ENCODE peak calls at places on chromosomes 6 and 20, in ten cellular contexts. I is lower lobe of right lung, W is Peyer's patch, U is psoas muscle, N is spleen, J is cardiac muscle cell, H is colonic mucosa, S is mammary epithelial cell, Q is heart left ventricle, Z is DND-41. O is an unnamed sample. For H3K4me1, the result is how much of the 10 kb centered on the place peaks cover.

GRCh38 chr6:106974337-106974998 is at the start of gene CD24:
- DNase-seq in H (peak), J (no peak), N (peak), Z (no peak), I (peak), S (peak), W (peak), Q (no peak), U (no peak), O (peak)

GRCh38 chr20:5652626-5653573 is 97.3 kb upstream of the SHLD1 start:
- DNase-seq in N (no peak), U (no peak), W (no peak), S (peak), Q (no peak), H (no peak), Z (no peak), J (peak), I (no peak), O (no peak)

GRCh38 chr6:170553686-170554085 is 483 bp upstream of the TBP start:
- DNase-seq in N (no peak), Z (no peak), J (peak), S (no peak), H (no peak), W (peak), Q (no peak), U (no peak), I (no peak), O (no peak)

GRCh38 chr20:52454660-52455059 is 263.1 kb upstream of the ZFP64 start:
- DNase-seq in H (no peak), J (peak), Z (no peak), I (no peak), Q (no peak), U (no peak), W (no peak), N (no peak), S (no peak), O (peak)

GRCh38 chr6:106692112-106692822 is 62.9 kb downstream of the QRSL1 start:
- DNase-seq in W (no peak), I (no peak), U (no peak), J (peak), S (peak), Z (no peak), Q (no peak), N (no peak), H (peak), O (peak)

GRCh38 chr6:112007805-112008204 is 46.1 kb upstream of the CCN6 start:
- DNase-seq in Z (no peak), J (peak), S (no peak), W (no peak), H (no peak), N (no peak), Q (peak), U (no peak), I (peak), O (no peak)

GRCh38 chr6:2659882-2660281 is 90.8 kb downstream of the MYLK4 start:
- DNase-seq in N (no peak), Z (no peak), U (no peak), J (no peak), I (no peak), W (no peak), H (no peak), Q (no peak), S (peak), O (no peak)

GRCh38 chr6:138500867-138501446 is 1.7 kb upstream of the NHSL1 start:
- DNase-seq in J (no peak), Q (no peak), N (no peak), W (no peak), Z (no peak), U (no peak), I (no peak), S (no peak), H (no peak), O (no peak)

GRCh38 chr20:15494841-15495240 is 1078.4 kb downstream of the KIF16B start:
- DNase-seq in Q (no peak), U (no peak), J (no peak), S (no peak), W (no peak), N (no peak), Z (no peak), I (no peak), H (no peak), O (no peak)

GRCh38 chr6:131430531-131430930 is 142.5 kb upstream of the ARG1 start:
- DNase-seq in Q (no peak), H (no peak), I (no peak), N (no peak), J (no peak), U (no peak), Z (no peak), W (no peak), S (no peak), O (no peak)

GRCh38 chr20:48307277-48307676 is 520.5 kb downstream of the PREX1 start:
- DNase-seq in S (no peak), N (no peak), H (no peak), Z (no peak), Q (no peak), J (no peak), U (no peak), I (no peak), W (no peak), O (no peak)

GRCh38 chr20:22675337-22675736 is 91.0 kb upstream of the FOXA2 start:
- DNase-seq in S (no peak), J (no peak), H (no peak), Z (no peak), W (no peak), N (no peak), I (no peak), U (no peak), Q (no peak), O (no peak)

GRCh38 chr6:41594326-41594725 is 43.9 kb upstream of the MDFI start:
- DNase-seq in I (no peak), N (no peak), H (no peak), Q (no peak), U (no peak), W (no peak), S (no peak), Z (no peak), J (no peak), O (no peak)

GRCh38 chr20:43190332-43190953 is 737 bp upstream of the PTPRT start:
- DNase-seq in I (no peak), Z (no peak), U (no peak), S (no peak), N (no peak), W (no peak), J (no peak), Q (no peak), H (no peak), O (no peak)

GRCh38 chr6:151065027-151065815 is 174.5 kb upstream of the AKAP12 start:
- DNase-seq in S (peak), N (no peak), H (peak), Q (peak), I (no peak), U (no peak), J (peak), W (peak), Z (no peak), O (no peak)

GRCh38 chr6:113277111-113277510 is 580.0 kb upstream of the MARCKS start:
- DNase-seq in Q (no peak), N (no peak), S (no peak), J (no peak), U (no peak), H (no peak), I (no peak), W (no peak), Z (no peak), O (no peak)

GRCh38 chr6:113276631-113277030 is 580.5 kb upstream of the MARCKS start:
- DNase-seq in N (no peak), I (no peak), W (no peak), Q (no peak), Z (no peak), J (peak), U (no peak), H (no peak), S (no peak), O (no peak)

DNA sequence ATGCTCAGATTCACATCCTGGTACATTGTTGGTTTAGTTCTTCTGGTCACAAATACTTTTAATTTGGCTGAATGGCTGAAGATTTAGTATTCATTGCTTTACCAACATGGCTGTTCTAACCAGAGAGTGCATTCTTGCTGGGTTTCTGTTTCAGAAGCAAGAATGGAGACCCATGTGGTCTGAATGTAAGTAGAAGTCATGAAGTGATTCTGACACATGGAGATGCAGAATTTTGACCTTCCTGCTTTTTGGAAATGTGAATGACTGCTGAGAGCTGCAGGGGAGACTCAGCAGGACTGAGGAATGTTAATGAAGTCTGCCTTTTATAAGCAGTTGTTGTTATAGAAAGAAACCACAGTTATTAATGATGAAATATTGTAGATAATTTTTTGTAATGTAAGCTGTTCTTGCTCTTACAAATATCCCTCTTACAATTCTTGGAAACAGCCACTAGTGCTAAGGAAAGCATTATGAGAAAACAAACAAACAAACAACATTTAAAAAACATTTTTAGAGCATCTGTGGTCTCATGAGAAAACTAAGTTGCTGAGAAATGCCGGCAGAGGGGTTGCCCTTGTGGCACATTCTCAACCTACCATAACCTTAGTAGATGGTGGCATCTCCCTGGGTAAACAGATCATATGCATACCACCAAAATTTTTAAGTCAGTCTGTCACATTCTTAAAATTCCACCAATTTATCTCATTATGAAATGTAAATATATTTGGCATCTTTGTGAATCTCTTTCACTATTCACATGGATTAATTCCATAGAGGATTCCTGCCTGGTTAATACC is 575.9 kb upstream of the MARCKS start:
- DNase-seq in W (no peak), H (no peak), I (no peak), Z (no peak), S (no peak), J (peak), Q (no peak), N (no peak), U (no peak), O (no peak)
- H3K4me1 ChIP-seq in W (under half), H (under half), I (under half), Z (under half), S (under half), J (under half), Q (under half), N (under half), U (under half), O (under half)

DNA sequence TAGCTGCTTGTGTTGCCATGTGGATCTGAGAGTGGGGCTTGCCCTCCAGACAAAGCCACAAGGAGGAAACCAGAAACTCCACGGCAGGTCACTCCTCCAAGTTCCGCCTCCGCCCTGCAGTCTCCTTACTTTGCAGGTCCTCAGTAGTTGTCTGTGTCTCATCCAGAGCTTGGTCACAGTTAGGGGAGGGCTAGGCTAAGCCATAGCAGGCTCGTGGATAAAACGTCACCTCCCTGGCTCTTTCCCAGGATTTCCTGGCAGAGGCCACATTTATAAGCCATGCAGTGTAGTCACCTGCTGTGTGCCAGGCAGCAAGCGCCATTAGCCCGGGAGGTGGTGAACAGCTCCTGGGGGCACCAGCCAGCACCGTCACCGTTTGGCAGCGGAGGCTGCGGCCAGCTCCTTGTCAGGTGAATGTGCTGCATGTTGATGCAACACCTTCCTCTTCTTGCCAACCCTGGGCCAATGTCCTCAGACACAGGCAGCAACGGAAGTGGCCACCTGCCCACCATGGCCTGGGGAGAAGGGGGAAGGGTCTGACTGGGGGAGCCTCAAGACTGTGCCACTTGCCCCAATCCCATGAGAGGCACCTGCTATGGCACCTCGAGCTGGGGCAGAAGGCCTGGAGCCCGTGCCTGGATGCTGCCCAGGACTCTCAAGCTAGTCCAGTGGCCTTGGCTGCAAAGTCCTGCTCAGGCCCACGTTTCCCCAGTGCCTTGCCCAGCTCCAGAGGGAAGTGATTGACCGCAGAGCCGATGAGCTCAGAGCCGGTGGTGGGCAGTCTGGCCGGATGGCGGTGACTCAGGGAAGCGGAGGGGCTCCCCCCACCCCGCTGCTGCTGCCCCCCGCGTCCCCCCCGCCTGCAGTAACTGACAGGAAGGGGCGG is 39.0 kb upstream of the SLCO4A1 start:
- DNase-seq in Q (peak), W (no peak), Z (no peak), S (peak), U (peak), N (peak), I (peak), H (peak), J (peak), O (peak)
- H3K4me3 ChIP-seq in Q (no peak), W (no peak), Z (no peak), S (peak), U (no peak), N (no peak), I (peak), H (no peak), J (no peak), O (no peak)

DNA sequence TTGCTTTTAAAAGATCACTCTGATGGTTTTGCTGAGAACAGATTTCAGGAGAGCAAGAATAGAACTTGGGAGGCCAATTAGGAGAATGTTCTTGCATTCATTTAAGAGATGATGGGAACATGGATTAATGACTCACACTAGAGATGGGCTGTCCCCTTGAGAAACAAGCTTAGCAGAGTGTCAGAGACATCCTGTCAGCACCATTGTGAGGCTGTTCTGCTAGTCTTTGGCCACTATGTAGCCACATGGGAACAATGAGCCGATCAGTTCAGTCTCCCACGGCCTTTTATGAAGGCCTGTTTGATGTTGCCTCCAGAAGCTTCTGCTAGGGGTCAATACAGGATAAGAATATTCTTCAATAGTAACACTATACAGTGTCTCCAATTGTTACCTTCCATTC is 113.0 kb upstream of the EYA4 start:
- DNase-seq in J (peak), S (no peak), Z (no peak), Q (peak), U (no peak), I (no peak), W (no peak), N (no peak), H (no peak), O (no peak)
- H3K4me1 ChIP-seq in J (under half), S (under half), Z (under half), Q (under half), U (half or more), I (under half), W (under half), N (under half), H (under half), O (under half)

DNA sequence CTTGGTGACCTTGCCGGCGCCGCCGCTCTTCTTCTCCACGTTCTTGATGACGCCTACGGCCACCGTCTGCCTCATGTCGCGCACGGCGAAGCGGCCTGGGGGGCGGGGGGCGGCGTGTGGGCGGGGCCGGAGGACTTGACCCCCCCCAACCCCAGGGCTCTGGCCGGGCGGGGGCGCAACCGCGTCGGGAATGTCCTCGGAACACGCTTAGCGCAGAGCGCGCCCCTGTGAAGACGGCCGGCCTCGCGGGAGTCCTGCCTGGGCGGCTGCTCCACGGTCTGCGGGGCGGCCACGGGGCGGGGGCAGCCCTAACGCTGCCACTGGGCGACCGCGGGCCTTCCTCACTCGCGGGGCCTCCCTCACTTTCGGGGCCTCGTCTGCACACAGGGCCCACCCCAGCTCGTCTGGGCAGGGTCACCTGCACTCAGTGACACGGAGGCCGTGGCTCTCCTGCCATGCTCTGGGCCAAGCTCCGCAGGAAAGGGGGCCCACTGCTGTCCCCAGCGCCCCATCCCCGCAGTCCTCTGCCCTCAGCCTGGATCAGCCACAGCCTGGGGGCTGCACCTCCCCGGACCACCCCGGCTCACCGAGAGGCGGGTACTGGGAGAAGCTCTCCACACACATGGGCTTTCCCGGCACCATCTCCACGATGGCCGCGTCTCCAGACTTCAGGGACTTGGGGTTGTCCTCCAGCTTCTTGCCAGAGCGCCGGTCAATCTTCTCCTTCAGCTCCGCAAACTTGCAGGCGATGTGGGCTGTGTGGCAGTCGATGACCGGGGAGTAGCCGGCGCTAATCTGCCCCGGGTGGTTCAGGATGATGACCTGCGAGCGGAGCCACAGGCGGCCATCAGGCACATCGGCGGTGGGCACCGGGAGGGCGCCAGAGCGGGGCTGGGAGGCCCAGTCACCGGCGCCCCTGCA is 10.3 kb downstream of the EEF1A2 start:
- DNase-seq in H (no peak), S (no peak), Z (no peak), J (no peak), N (no peak), I (no peak), Q (peak), W (no peak), U (no peak), O (no peak)
- H3K4me3 ChIP-seq in H (no peak), S (no peak), Z (no peak), J (no peak), N (peak), I (no peak), Q (no peak), W (no peak), U (no peak), O (no peak)

DNA sequence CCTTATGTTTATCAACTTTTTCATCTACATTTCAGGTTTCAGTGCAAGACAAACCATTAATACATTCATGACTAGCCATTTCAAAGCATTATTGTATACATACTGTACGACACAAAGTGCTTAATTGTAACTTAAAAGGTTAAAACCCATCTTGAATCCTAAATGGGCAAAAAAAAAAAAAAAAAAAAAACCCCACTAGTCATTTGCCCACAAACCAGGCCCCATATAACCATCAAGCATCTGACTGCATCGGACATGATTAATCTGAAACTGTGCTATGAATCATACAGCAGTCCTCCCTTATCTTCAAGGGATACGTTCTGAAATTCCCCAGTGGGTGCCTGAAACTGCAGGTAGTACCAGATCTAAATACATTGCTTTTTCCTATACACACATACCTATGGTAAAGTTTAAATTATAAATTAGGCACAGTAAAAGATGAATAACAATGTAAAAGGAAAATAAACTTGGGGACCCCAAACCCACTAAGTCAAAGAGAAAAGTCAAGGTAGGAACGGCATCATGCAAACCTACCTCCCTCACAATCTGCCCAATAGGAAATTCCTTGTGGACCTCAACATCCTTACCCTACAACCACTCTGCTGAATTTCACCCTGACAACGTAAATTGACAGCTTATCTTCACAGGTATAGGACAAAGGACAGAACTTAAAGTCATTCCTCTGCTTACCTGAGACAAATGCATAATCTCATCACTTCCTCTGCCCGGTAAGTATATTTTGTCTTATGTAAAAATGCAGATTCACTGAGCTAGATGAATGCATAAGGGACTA is 14.3 kb downstream of the B4GALT5 start:
- DNase-seq in H (no peak), W (no peak), U (no peak), Q (no peak), Z (no peak), I (no peak), N (no peak), S (peak), J (peak), O (no peak)
- H3K4me1 ChIP-seq in H (under half), W (under half), U (half or more), Q (under half), Z (under half), I (half or more), N (half or more), S (half or more), J (under half), O (under half)

DNA sequence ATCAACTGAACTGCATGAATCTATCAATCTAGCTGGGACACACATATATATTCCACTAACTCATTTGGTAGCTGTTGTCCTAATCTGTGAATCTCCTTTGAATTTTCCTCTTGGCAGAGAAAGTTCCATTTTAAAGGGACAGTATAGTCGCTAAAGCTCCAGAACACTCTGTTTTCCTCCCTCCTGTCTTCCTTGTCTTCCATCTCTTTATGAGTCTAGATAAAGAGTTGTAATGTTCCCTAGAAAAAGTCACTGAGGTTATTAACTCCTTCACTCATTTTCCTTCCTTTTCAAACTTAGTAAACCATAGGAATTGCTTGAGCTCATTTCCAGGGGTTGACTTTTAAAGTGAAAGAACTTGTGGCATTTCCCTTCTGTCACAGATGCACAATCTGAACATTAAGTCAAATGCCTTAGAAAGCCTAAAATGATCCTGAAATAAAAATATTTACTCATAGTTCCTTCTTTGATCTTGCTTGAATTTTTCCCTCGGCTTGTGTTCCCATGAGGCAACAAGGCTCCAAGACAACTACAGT is 198.4 kb downstream of the TRIM27 start:
- DNase-seq in U (no peak), H (no peak), Q (no peak), S (no peak), J (no peak), I (no peak), W (no peak), Z (no peak), N (no peak), O (no peak)
- H3K4me3 ChIP-seq in U (no peak), H (no peak), Q (no peak), S (no peak), J (no peak), I (no peak), W (no peak), Z (no peak), N (no peak), O (no peak)

O was measured in left lung.